ENCODE peak calls at places on chromosomes 11 and 22, in eight cellular contexts. T is suprapubic skin, P is transverse colon, U is HepG2, L is GM23338, R is HCT116, I is K562, H is GM12891. J is an unnamed sample.

GRCh38 chr22:37095113-37095512 is 14.4 kb downstream of the TMPRSS6 start:
- DNase-seq in T (no peak), P (no peak), U (no peak), L (no peak), R (no peak), I (no peak), H (no peak), J (no peak)

GRCh38 chr22:50531546-50532352 is 1.9 kb upstream of the TYMP start:
- DNase-seq in T (peak), P (peak), U (no peak), L (peak), R (no peak), I (no peak), H (peak), J (peak)

GRCh38 chr11:119795231-119795630 is 66.2 kb upstream of the NECTIN1 start:
- DNase-seq in T (no peak), P (no peak), U (no peak), L (no peak), R (no peak), I (no peak), H (no peak), J (no peak)

GRCh38 chr11:83223457-83223856 is 29.9 kb downstream of the ANKRD42 start:
- DNase-seq in T (no peak), P (no peak), U (no peak), L (no peak), R (no peak), I (no peak), H (no peak), J (no peak)

GRCh38 chr11:72309074-72309598 is 65.2 kb upstream of the PHOX2A start:
- DNase-seq in T (no peak), P (no peak), U (no peak), L (no peak), R (no peak), I (no peak), H (no peak), J (no peak)

GRCh38 chr11:57152134-57152533 is 29.6 kb upstream of the LRRC55 start:
- DNase-seq in T (no peak), P (no peak), U (no peak), L (no peak), R (no peak), I (no peak), H (no peak), J (no peak)

GRCh38 chr11:102026975-102027374 is 20.3 kb upstream of the CFAP300 start:
- DNase-seq in T (no peak), P (no peak), U (no peak), L (no peak), R (no peak), I (no peak), H (no peak), J (no peak)

GRCh38 chr11:45677811-45678515 is 12.5 kb upstream of the CHST1 start:
- DNase-seq in T (no peak), P (no peak), U (no peak), L (no peak), R (no peak), I (no peak), H (no peak), J (no peak)

GRCh38 chr22:44534335-44534734 is 36.3 kb upstream of the RTL6 start:
- DNase-seq in T (no peak), P (no peak), U (no peak), L (no peak), R (no peak), I (no peak), H (no peak), J (no peak)

GRCh38 chr22:44617828-44618227 is 84.2 kb upstream of the PRR5 start:
- DNase-seq in T (no peak), P (no peak), U (no peak), L (no peak), R (no peak), I (no peak), H (no peak), J (no peak)

GRCh38 chr11:8283510-8284272 is 20.0 kb upstream of the LMO1 start:
- DNase-seq in T (no peak), P (no peak), U (no peak), L (peak), R (no peak), I (no peak), H (no peak), J (no peak)

GRCh38 chr11:3834349-3835099 is 6.2 kb downstream of the RHOG start:
- DNase-seq in T (no peak), P (peak), U (no peak), L (peak), R (no peak), I (peak), H (no peak), J (no peak)

GRCh38 chr11:27282141-27282590 is 80.8 kb downstream of the CCDC34 start:
- DNase-seq in T (no peak), P (no peak), U (peak), L (no peak), R (no peak), I (no peak), H (no peak), J (no peak)

GRCh38 chr11:933936-934335 is 8.3 kb downstream of the AP2A2 start:
- DNase-seq in T (no peak), P (no peak), U (no peak), L (peak), R (no peak), I (no peak), H (no peak), J (no peak)

GRCh38 chr11:65777821-65778361 is 2.9 kb downstream of the AP5B1 start:
- DNase-seq in T (peak), P (no peak), U (no peak), L (no peak), R (no peak), I (no peak), H (no peak), J (no peak)

GRCh38 chr11:35179466-35180135 is 40.6 kb downstream of the CD44 start:
- DNase-seq in T (no peak), P (no peak), U (no peak), L (no peak), R (no peak), I (no peak), H (no peak), J (no peak)

GRCh38 chr22:24107668-24108067 is 73.6 kb upstream of the SUSD2 start:
- DNase-seq in T (peak), P (peak), U (no peak), L (no peak), R (no peak), I (no peak), H (no peak), J (peak)

GRCh38 chr22:30806391-30806861 is 111.8 kb downstream of the OSBP2 start:
- DNase-seq in T (no peak), P (no peak), U (peak), L (peak), R (peak), I (peak), H (no peak), J (no peak)

GRCh38 chr11:63866211-63866610 is 27.3 kb downstream of the MARK2 start:
- DNase-seq in T (peak), P (peak), U (no peak), L (no peak), R (no peak), I (peak), H (peak), J (peak)

GRCh38 chr11:64848779-64849599 is 4.5 kb upstream of the CDC42BPG start:
- DNase-seq in T (no peak), P (peak), U (no peak), L (peak), R (no peak), I (peak), H (no peak), J (no peak)

GRCh38 chr11:103546236-103546635 is 437.0 kb downstream of the DYNC2H1 start:
- DNase-seq in T (no peak), P (no peak), U (no peak), L (no peak), R (no peak), I (no peak), H (no peak), J (no peak)

GRCh38 chr11:57248780-57249383 is 11.8 kb upstream of the APLNR start:
- DNase-seq in T (peak), P (peak), U (peak), L (peak), R (peak), I (peak), H (no peak), J (peak)

GRCh38 chr11:74319139-74319538 is 7.7 kb upstream of the P4HA3 start:
- DNase-seq in T (no peak), P (no peak), U (no peak), L (no peak), R (no peak), I (no peak), H (no peak), J (no peak)

GRCh38 chr11:102187416-102188125 is 77.3 kb downstream of the YAP1 start:
- DNase-seq in T (no peak), P (no peak), U (peak), L (no peak), R (no peak), I (no peak), H (no peak), J (no peak)

GRCh38 chr22:19598054-19598855 is 74.0 kb upstream of the CLDN5 start:
- DNase-seq in T (peak), P (no peak), U (no peak), L (no peak), R (no peak), I (no peak), H (no peak), J (no peak)

GRCh38 chr11:34317038-34317360 is 40.8 kb downstream of the ABTB2 start:
- DNase-seq in T (no peak), P (no peak), U (peak), L (no peak), R (no peak), I (no peak), H (no peak), J (no peak)

GRCh38 chr22:17705565-17706450 is 67.3 kb downstream of the BCL2L13 start:
- DNase-seq in T (no peak), P (no peak), U (no peak), L (no peak), R (no peak), I (no peak), H (no peak), J (no peak)

GRCh38 chr11:35427158-35427557 is 7.8 kb upstream of the SLC1A2 start:
- DNase-seq in T (no peak), P (no peak), U (no peak), L (no peak), R (no peak), I (no peak), H (no peak), J (peak)

GRCh38 chr11:24617856-24618255 is 121.0 kb downstream of the LUZP2 start:
- DNase-seq in T (no peak), P (no peak), U (no peak), L (no peak), R (no peak), I (no peak), H (no peak), J (no peak)

GRCh38 chr11:96227244-96227643 is 115.8 kb downstream of the MAML2 start:
- DNase-seq in T (no peak), P (no peak), U (no peak), L (no peak), R (no peak), I (no peak), H (no peak), J (no peak)

GRCh38 chr11:109856958-109857357 is 236.2 kb upstream of the ZC3H12C start:
- DNase-seq in T (no peak), P (no peak), U (no peak), L (no peak), R (no peak), I (peak), H (no peak), J (no peak)

GRCh38 chr11:122778148-122778547 is 60.2 kb upstream of the CRTAM start:
- DNase-seq in T (no peak), P (no peak), U (no peak), L (no peak), R (no peak), I (no peak), H (no peak), J (no peak)

GRCh38 chr11:67353317-67354313 is at the start of gene POLD4:
- DNase-seq in T (peak), P (peak), U (peak), L (peak), R (no peak), I (peak), H (peak), J (peak)

GRCh38 chr11:67349457-67349856 is 3.9 kb downstream of the POLD4 start:
- DNase-seq in T (no peak), P (no peak), U (no peak), L (no peak), R (no peak), I (no peak), H (no peak), J (no peak)

GRCh38 chr11:67352546-67353316 is 615 bp downstream of the POLD4 start:
- DNase-seq in T (no peak), P (peak), U (peak), L (peak), R (no peak), I (peak), H (no peak), J (peak)

GRCh38 chr11:67349927-67350465 is 3.4 kb downstream of the POLD4 start:
- DNase-seq in T (no peak), P (no peak), U (no peak), L (no peak), R (no peak), I (no peak), H (no peak), J (no peak)

GRCh38 chr11:67351275-67352005 is 1.9 kb downstream of the POLD4 start:
- DNase-seq in T (no peak), P (peak), U (no peak), L (peak), R (peak), I (peak), H (no peak), J (peak)
- TF ChIP-seq POLR2AphosphoS5 in T (no peak), P (peak), U (no peak), L (no peak), R (peak), I (no peak), H (no peak), J (peak)

DNA sequence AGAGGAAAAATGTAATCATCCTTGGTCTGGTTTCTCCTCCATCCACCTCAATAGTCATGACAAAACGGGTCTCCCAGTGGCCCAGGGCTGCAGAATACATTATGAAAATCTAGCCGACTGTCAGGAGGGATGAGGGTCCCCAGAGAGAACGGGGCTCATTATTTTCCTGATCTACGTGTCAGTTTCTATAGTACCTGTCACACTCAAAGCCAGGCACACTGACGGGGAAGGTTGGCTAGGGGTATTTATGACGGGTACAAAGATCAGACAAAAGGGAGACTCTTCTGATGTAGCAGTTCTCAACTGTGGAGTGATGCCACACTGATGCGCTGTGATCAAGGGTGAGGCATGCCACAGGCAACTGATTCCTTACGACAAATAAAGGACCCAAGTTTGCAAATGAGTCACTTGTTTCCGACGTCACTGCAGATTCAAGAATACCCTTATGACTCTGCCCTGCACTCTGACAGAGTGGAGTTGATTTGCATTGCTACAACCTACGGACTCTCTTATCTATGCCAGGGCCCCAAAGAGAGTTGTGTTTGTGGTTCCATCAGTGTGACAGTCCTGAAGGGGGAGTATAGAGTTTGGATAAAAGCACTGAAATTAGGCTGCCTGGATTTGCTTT is 188.2 kb upstream of the TBCEL start:
- DNase-seq in T (no peak), P (no peak), U (peak), L (no peak), R (no peak), I (no peak), H (peak), J (no peak)
- TF ChIP-seq POLR2AphosphoS5 in T (no peak), P (no peak), U (no peak), L (no peak), R (no peak), I (no peak), H (no peak), J (no peak)

DNA sequence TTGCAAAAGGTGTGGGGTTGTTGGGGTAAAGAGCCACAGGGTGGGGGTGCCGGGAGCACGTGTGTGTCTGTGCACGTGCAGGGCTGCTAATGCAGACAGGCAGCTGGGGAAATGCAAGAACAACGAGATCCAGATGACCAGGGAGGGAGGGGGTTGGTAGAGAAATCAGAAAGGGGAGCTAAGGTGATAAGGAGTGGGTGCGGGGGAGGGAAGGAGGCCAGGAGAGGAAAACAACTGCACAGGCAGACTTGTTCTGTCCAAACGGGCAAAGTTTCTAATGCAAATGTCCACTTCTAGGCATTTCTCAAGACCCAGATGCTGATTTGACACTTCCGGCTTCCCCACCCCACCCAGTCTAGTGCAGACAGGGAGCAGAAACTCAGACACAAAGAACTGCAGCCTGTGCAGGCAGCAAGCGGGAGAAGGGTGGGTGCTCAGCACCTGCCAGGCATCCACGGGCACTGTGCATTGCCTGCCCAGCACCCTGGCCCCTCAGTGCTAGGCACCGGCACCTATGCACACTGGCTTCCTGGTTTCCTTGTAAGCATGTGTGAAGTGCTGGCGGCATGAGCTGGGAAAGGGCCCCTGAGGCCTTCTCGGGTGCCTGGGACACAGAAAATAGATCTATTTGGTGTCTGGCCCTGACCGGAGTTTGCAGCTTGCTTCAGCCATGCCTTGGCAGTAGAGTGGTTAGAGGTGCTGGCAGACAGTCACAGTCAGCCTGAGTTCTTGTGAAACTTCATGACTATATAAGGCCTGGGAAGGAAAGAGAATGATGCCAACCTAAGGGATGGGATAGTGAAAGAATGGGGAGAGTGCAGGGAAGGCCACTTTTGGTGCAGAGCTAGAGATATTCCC is 220.1 kb upstream of the SORL1-AS1 start:
- DNase-seq in T (no peak), P (no peak), U (no peak), L (no peak), R (no peak), I (no peak), H (no peak), J (no peak)
- TF ChIP-seq POLR2AphosphoS5 in T (no peak), P (no peak), U (no peak), L (no peak), R (no peak), I (no peak), H (no peak), J (no peak)

GRCh38 chr11:70067591-70068341 is 10.4 kb upstream of the ANO1 start:
- DNase-seq in T (no peak), P (no peak), U (no peak), L (peak), R (peak), I (no peak), H (no peak), J (peak)
- TF ChIP-seq POLR2AphosphoS5 in T (no peak), P (no peak), U (no peak), L (no peak), R (peak), I (no peak), H (no peak), J (peak)

GRCh38 chr11:75790986-75791385 is 22.4 kb downstream of the DGAT2 start:
- DNase-seq in T (no peak), P (no peak), U (no peak), L (no peak), R (no peak), I (no peak), H (no peak), J (no peak)
- TF ChIP-seq POLR2AphosphoS5 in T (no peak), P (no peak), U (no peak), L (no peak), R (no peak), I (no peak), H (no peak), J (no peak)

GRCh38 chr11:87185228-87185627 is 147.5 kb downstream of the TMEM135 start:
- DNase-seq in T (no peak), P (no peak), U (no peak), L (no peak), R (no peak), I (no peak), H (no peak), J (no peak)
- TF ChIP-seq POLR2AphosphoS5 in T (no peak), P (no peak), U (no peak), L (no peak), R (no peak), I (no peak), H (no peak), J (no peak)

GRCh38 chr22:39287076-39287743 is 32.2 kb downstream of the RPL3 start:
- DNase-seq in T (no peak), P (peak), U (no peak), L (no peak), R (no peak), I (no peak), H (no peak), J (no peak)
- TF ChIP-seq POLR2AphosphoS5 in T (no peak), P (no peak), U (no peak), L (no peak), R (no peak), I (no peak), H (no peak), J (no peak)

GRCh38 chr22:21865041-21865440 is 2.4 kb downstream of the MAPK1 start:
- DNase-seq in T (no peak), P (no peak), U (no peak), L (no peak), R (no peak), I (peak), H (no peak), J (peak)
- TF ChIP-seq POLR2AphosphoS5 in T (no peak), P (no peak), U (no peak), L (no peak), R (no peak), I (no peak), H (no peak), J (no peak)

GRCh38 chr11:70463478-70464255 is 65.3 kb downstream of the CTTN start:
- DNase-seq in T (no peak), P (no peak), U (no peak), L (peak), R (no peak), I (no peak), H (no peak), J (no peak)
- TF ChIP-seq POLR2AphosphoS5 in T (no peak), P (no peak), U (no peak), L (no peak), R (no peak), I (no peak), H (no peak), J (no peak)

DNA sequence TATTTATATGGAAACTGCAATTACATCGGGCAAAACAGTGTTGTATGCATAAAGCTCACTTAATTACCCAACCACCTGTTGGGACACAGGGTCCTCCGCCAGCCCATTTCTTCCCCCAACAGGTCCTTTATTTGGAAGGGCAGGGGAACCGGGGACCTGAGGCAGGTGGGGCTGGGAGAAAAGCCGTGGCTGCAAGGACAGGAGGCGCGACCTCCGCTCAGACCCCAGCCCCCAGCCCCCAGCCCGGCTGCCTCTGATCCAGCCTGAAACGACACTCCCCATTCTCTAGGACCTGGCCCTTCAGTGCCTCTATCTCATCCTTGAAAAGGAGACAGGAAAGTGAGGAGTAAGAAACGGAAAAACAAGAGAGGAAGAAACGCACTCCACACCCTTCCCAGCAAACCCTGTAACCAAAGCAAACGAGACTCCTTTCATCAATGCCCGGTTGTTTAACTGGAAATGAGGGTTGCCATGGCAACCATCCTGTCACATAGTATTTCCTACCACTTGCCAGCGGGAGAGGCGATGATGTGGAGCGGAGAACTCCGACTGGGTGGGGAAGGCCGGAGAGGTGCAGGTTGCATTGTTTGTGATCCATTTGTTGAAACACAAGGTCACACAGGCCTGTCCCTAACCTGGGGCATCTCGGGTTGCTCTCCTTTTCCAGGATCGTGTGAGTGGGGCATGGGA is 610.1 kb downstream of the BUD13 start:
- DNase-seq in T (no peak), P (no peak), U (no peak), L (peak), R (no peak), I (no peak), H (no peak), J (no peak)
- TF ChIP-seq POLR2AphosphoS5 in T (no peak), P (no peak), U (no peak), L (no peak), R (no peak), I (no peak), H (no peak), J (no peak)